ENCODE peak calls at places on chromosomes 4 and X, in six cellular contexts. One of them, this sample, is unnamed.

GRCh38 chr4:100984901-100985300 is 362.4 kb downstream of the PPP3CA start:
- DNase-seq in endothelial cell of umbilical vein: peak; percentile 17
- DNase-seq in GM23338: no peak
- DNase-seq in HCT116: no peak
- DNase-seq in GM12878: no peak
- DNase-seq in H1: no peak
- DNase-seq in this sample: no peak

GRCh38 chr4:114383721-114384120 is 214.9 kb upstream of the UGT8 start:
- DNase-seq in GM23338: no peak
- DNase-seq in endothelial cell of umbilical vein: peak; percentile 15
- DNase-seq in GM12878: no peak
- DNase-seq in H1: no peak
- DNase-seq in HCT116: peak; percentile 34
- DNase-seq in this sample: no peak

GRCh38 chrX:71166461-71166860 is 21.8 kb downstream of the NLGN3 start:
- DNase-seq in HCT116: no peak
- DNase-seq in endothelial cell of umbilical vein: no peak
- DNase-seq in GM12878: no peak
- DNase-seq in H1: no peak
- DNase-seq in GM23338: no peak
- DNase-seq in this sample: no peak

GRCh38 chrX:134139090-134139489 is 97.9 kb upstream of the CCDC160 start:
- DNase-seq in GM23338: no peak
- DNase-seq in H1: no peak
- DNase-seq in HCT116: no peak
- DNase-seq in endothelial cell of umbilical vein: peak; percentile 35
- DNase-seq in GM12878: no peak
- DNase-seq in this sample: no peak

GRCh38 chr4:186307497-186307896 is 41.5 kb downstream of the F11 start:
- DNase-seq in H1: no peak
- DNase-seq in GM12878: no peak
- DNase-seq in HCT116: no peak
- DNase-seq in GM23338: no peak
- DNase-seq in endothelial cell of umbilical vein: no peak
- DNase-seq in this sample: no peak

GRCh38 chr4:180436366-180436765 is 1806.8 kb upstream of the TENM3 start:
- DNase-seq in H1: no peak
- DNase-seq in endothelial cell of umbilical vein: no peak
- DNase-seq in GM12878: no peak
- DNase-seq in GM23338: no peak
- DNase-seq in HCT116: no peak
- DNase-seq in this sample: no peak

GRCh38 chr4:26860922-26861433 is 337 bp downstream of the STIM2 start:
- DNase-seq in H1: peak; percentile 73
- DNase-seq in GM12878: no peak
- DNase-seq in GM23338: peak; percentile 54
- DNase-seq in endothelial cell of umbilical vein: no peak
- DNase-seq in HCT116: no peak
- DNase-seq in this sample: no peak

GRCh38 chr4:28973591-28974350 is 1746.4 kb upstream of the PCDH7 start:
- DNase-seq in endothelial cell of umbilical vein: no peak
- DNase-seq in GM23338: no peak
- DNase-seq in GM12878: no peak
- DNase-seq in H1: no peak
- DNase-seq in HCT116: no peak
- DNase-seq in this sample: no peak

GRCh38 chr4:182893490-182893889 is 23.7 kb downstream of the DCTD start:
- DNase-seq in H1: peak; percentile 38
- DNase-seq in GM12878: no peak
- DNase-seq in HCT116: no peak
- DNase-seq in GM23338: no peak
- DNase-seq in endothelial cell of umbilical vein: no peak
- DNase-seq in this sample: no peak

GRCh38 chr4:123588631-123589223 is 192.1 kb downstream of the SPRY1 start:
- DNase-seq in H1: no peak
- DNase-seq in HCT116: no peak
- DNase-seq in endothelial cell of umbilical vein: no peak
- DNase-seq in GM23338: no peak
- DNase-seq in GM12878: peak; percentile 84
- DNase-seq in this sample: no peak

GRCh38 chr4:108146819-108147218 is 21.9 kb downstream of the LEF1 start:
- DNase-seq in HCT116: no peak
- DNase-seq in H1: no peak
- DNase-seq in GM12878: no peak
- DNase-seq in GM23338: peak; percentile 57
- DNase-seq in endothelial cell of umbilical vein: no peak
- DNase-seq in this sample: no peak

GRCh38 chr4:184959786-184960185 is 58.5 kb upstream of the HELT start:
- DNase-seq in endothelial cell of umbilical vein: no peak
- DNase-seq in HCT116: no peak
- DNase-seq in H1: no peak
- DNase-seq in GM23338: no peak
- DNase-seq in GM12878: no peak
- DNase-seq in this sample: no peak

GRCh38 chr4:164779811-164780216 is 25.9 kb downstream of the SMIM31 start:
- DNase-seq in endothelial cell of umbilical vein: peak; percentile 26
- DNase-seq in HCT116: peak; percentile 41
- DNase-seq in H1: peak; percentile 64
- DNase-seq in GM23338: peak; percentile 78
- DNase-seq in GM12878: peak; percentile 30
- DNase-seq in this sample: peak; percentile 63

GRCh38 chrX:136147966-136148365 is 633 bp downstream of the FHL1 start:
- DNase-seq in HCT116: no peak
- DNase-seq in H1: peak; percentile 47
- DNase-seq in GM23338: peak; percentile 39
- DNase-seq in endothelial cell of umbilical vein: no peak
- DNase-seq in GM12878: no peak
- DNase-seq in this sample: no peak

GRCh38 chrX:136143714-136144113 is 3.6 kb upstream of the FHL1 start:
- DNase-seq in GM23338: no peak
- DNase-seq in GM12878: no peak
- DNase-seq in HCT116: no peak
- DNase-seq in endothelial cell of umbilical vein: no peak
- DNase-seq in H1: no peak
- DNase-seq in this sample: no peak

GRCh38 chrX:136147320-136147901 is at the start of gene FHL1:
- DNase-seq in GM23338: peak; percentile 56
- DNase-seq in endothelial cell of umbilical vein: peak; percentile 32
- DNase-seq in HCT116: no peak
- DNase-seq in GM12878: no peak
- DNase-seq in H1: peak; percentile 50
- DNase-seq in this sample: no peak

GRCh38 chrX:136148391-136148790 is 1.1 kb downstream of the FHL1 start:
- DNase-seq in GM23338: peak; percentile 17
- DNase-seq in GM12878: no peak
- DNase-seq in H1: no peak
- DNase-seq in HCT116: no peak
- DNase-seq in endothelial cell of umbilical vein: no peak
- DNase-seq in this sample: no peak

DNA sequence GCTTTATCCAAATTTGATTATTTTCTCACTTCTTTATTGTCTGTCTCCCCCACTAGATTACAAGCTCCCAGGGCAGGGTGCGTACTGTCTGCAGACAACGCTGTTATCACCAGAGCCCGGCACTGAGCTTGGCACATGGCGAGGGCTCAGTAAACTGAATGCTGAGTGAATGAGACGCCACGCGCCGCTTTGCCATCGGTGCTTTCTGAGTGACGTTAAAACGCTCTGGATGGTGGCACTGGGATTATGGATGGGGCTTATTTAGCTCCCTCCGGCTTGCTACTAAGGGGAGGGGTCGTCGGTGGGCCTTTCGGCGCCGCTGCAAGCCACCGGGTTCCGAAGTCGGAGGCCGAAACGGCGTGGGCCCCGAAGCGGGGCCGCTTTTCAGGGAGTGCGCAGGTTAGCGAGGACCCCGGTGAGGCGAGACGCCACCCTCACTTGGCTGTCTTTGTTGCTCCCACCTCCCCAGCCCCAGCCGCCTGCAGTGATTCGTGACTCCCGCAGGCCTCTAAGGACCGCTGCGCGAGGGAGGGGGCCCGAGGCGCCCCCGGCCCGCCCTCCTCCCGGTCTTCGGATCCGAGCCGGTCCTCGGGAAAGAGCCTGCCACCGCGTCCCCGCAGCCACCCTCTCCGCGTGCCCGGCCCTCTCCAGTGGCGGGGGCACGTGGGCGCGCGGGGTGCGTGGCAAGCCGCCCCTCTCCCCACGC is 566 bp upstream of the FHL1 start:
- DNase-seq in GM12878: no peak
- DNase-seq in endothelial cell of umbilical vein: peak; percentile 30
- DNase-seq in H1: peak; percentile 51
- DNase-seq in HCT116: no peak
- DNase-seq in GM23338: peak; percentile 33
- DNase-seq in this sample: no peak
- TF ChIP-seq POLR2AphosphoS5 in GM12878: no peak
- TF ChIP-seq POLR2AphosphoS5 in endothelial cell of umbilical vein: no peak
- TF ChIP-seq POLR2AphosphoS5 in H1: no peak
- TF ChIP-seq POLR2AphosphoS5 in HCT116: no peak
- TF ChIP-seq POLR2AphosphoS5 in GM23338: no peak
- TF ChIP-seq POLR2AphosphoS5 in this sample: no peak

DNA sequence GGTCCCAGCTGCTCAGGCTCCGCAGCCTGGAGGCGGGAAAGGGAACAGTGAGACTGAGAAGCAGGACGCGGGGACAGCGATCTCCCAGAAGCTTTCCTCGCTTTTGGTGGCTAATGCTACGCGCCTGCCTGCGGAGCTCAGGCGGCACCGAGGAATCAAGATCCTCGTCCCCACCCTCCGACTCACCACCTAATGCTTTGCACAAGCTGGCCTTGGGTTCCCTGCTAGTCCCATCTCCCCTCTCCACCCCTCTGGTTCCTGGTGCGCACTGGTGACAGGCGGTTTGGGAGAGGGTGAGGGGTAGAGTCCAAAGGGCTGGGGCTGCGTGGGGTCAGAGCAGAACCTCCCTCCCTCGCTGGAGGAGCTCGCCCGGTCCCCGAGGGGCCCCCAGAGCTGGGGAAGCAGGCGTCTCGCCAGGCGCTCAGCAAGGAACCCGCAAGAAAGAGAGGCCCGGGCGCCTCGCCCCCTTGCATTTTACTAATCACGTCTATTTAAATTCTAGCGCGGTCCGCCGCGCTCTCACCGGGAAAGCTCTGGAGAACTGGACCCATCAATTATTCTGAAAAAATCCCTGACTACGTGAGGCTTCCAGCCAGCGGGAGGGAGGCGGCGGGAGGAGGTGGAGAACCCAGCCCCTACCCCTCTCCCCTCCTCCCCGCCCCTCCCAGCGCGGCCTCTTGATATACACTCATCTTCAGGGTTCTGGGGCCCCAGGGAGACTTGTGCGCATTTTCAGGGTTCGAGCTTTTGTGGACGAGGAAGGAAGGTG is 9.1 kb downstream of the POU4F2 start:
- DNase-seq in endothelial cell of umbilical vein: no peak
- DNase-seq in H1: peak; percentile 67
- DNase-seq in GM12878: no peak
- DNase-seq in HCT116: no peak
- DNase-seq in GM23338: peak; percentile 61
- DNase-seq in this sample: no peak
- TF ChIP-seq EZH2 in endothelial cell of umbilical vein: peak; percentile 83
- TF ChIP-seq EZH2 in H1: peak; percentile 84
- TF ChIP-seq EZH2 in GM12878: no peak
- TF ChIP-seq EZH2 in HCT116: no peak
- TF ChIP-seq EZH2 in GM23338: peak; percentile 61
- TF ChIP-seq EZH2 in this sample: no peak

GRCh38 chr4:168074861-168075260 is 17.5 kb upstream of the ANXA10 start:
- DNase-seq in H1: no peak
- DNase-seq in endothelial cell of umbilical vein: no peak
- DNase-seq in GM23338: no peak
- DNase-seq in HCT116: no peak
- DNase-seq in GM12878: no peak
- DNase-seq in this sample: no peak

GRCh38 chr4:168076989-168077725 is 15.2 kb upstream of the ANXA10 start:
- DNase-seq in HCT116: peak; percentile 88
- DNase-seq in GM12878: peak; percentile 16
- DNase-seq in GM23338: peak; percentile 75
- DNase-seq in endothelial cell of umbilical vein: peak; percentile 81
- DNase-seq in H1: peak; percentile 84
- DNase-seq in this sample: peak; percentile 45

GRCh38 chr4:168082379-168082778 is 10.0 kb upstream of the ANXA10 start:
- DNase-seq in GM23338: peak; percentile 35
- DNase-seq in H1: no peak
- DNase-seq in HCT116: no peak
- DNase-seq in endothelial cell of umbilical vein: no peak
- DNase-seq in GM12878: no peak
- DNase-seq in this sample: no peak

DNA sequence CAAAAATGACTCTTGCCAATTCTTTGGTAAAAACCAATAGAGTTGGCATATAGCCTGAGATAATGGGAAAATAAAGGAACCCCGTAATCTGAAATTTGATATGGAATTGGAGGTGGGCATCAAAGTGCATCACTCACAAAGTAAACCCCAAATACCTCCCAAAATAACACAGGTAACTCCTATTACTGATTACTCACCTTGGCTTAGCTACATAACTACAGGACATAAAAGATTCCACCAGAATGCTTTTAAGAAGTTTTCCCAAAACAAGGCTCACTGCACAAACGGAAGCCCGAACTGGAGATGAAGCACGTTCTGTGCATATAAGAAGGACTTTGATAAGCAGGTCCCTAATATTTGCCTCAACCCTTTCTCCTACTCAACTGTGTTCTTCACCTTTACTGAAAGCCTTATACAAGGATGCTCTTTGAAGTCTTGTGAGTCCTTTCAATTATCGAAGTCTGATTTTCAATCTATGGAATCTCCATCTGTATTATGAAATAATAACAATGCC is 14.6 kb upstream of the ANXA10 start:
- DNase-seq in GM23338: no peak
- DNase-seq in H1: no peak
- DNase-seq in HCT116: peak; percentile 81
- DNase-seq in GM12878: no peak
- DNase-seq in endothelial cell of umbilical vein: peak; percentile 4
- DNase-seq in this sample: no peak
- TF ChIP-seq POLR2AphosphoS5 in GM23338: no peak
- TF ChIP-seq POLR2AphosphoS5 in H1: no peak
- TF ChIP-seq POLR2AphosphoS5 in HCT116: peak; percentile 66
- TF ChIP-seq POLR2AphosphoS5 in GM12878: no peak
- TF ChIP-seq POLR2AphosphoS5 in endothelial cell of umbilical vein: no peak
- TF ChIP-seq POLR2AphosphoS5 in this sample: no peak

GRCh38 chr4:162959056-162959455 is 207.6 kb downstream of the NAF1 start:
- DNase-seq in endothelial cell of umbilical vein: no peak
- DNase-seq in GM12878: peak; percentile 1
- DNase-seq in HCT116: peak; percentile 10
- DNase-seq in GM23338: peak; percentile 36
- DNase-seq in H1: peak; percentile 46
- DNase-seq in this sample: no peak
- TF ChIP-seq EZH2 in endothelial cell of umbilical vein: no peak
- TF ChIP-seq EZH2 in GM12878: no peak
- TF ChIP-seq EZH2 in HCT116: no peak
- TF ChIP-seq EZH2 in GM23338: no peak
- TF ChIP-seq EZH2 in H1: no peak
- TF ChIP-seq EZH2 in this sample: no peak

GRCh38 chrX:107659768-107660167 is 31.5 kb downstream of the PRPS1 start:
- DNase-seq in H1: no peak
- DNase-seq in GM12878: no peak
- DNase-seq in endothelial cell of umbilical vein: peak; percentile 46
- DNase-seq in HCT116: no peak
- DNase-seq in GM23338: peak; percentile 53
- DNase-seq in this sample: no peak
- TF ChIP-seq POLR2AphosphoS5 in H1: no peak
- TF ChIP-seq POLR2AphosphoS5 in GM12878: no peak
- TF ChIP-seq POLR2AphosphoS5 in endothelial cell of umbilical vein: no peak
- TF ChIP-seq POLR2AphosphoS5 in HCT116: no peak
- TF ChIP-seq POLR2AphosphoS5 in GM23338: no peak
- TF ChIP-seq POLR2AphosphoS5 in this sample: no peak